ENCODE peak calls at places on chromosomes 4 and X, in five cellular contexts. One of them, this sample, is unnamed. For H3K4me1, the result is how much of the 10 kb centered on the place peaks cover.

GRCh38 chrX:2425281-2426071 is 75.3 kb downstream of the DHRSX start:
- DNase-seq in cardiac muscle cell: no peak
- DNase-seq in Peyer's patch: no peak
- DNase-seq in PC-3: no peak
- DNase-seq in OCI-LY7: peak
- DNase-seq in this sample: no peak

GRCh38 chrX:130704053-130705038 is 198.7 kb downstream of the ENOX2 start:
- DNase-seq in PC-3: peak
- DNase-seq in OCI-LY7: no peak
- DNase-seq in cardiac muscle cell: no peak
- DNase-seq in Peyer's patch: no peak
- DNase-seq in this sample: no peak

GRCh38 chr4:174119818-174120217 is 163.6 kb downstream of the FBXO8 start:
- DNase-seq in Peyer's patch: no peak
- DNase-seq in cardiac muscle cell: peak
- DNase-seq in PC-3: no peak
- DNase-seq in OCI-LY7: no peak
- DNase-seq in this sample: no peak

GRCh38 chr4:153153339-153153851 is 50.8 kb upstream of the TRIM2 start:
- DNase-seq in cardiac muscle cell: peak
- DNase-seq in OCI-LY7: peak
- DNase-seq in PC-3: peak
- DNase-seq in Peyer's patch: peak
- DNase-seq in this sample: peak

GRCh38 chr4:127143460-127144190 is 489.1 kb upstream of the INTU start:
- DNase-seq in Peyer's patch: no peak
- DNase-seq in OCI-LY7: no peak
- DNase-seq in cardiac muscle cell: no peak
- DNase-seq in PC-3: peak
- DNase-seq in this sample: no peak

GRCh38 chr4:177064116-177064515 is 245.6 kb upstream of the NEIL3 start:
- DNase-seq in OCI-LY7: no peak
- DNase-seq in Peyer's patch: no peak
- DNase-seq in PC-3: no peak
- DNase-seq in cardiac muscle cell: no peak
- DNase-seq in this sample: no peak

GRCh38 chrX:45434231-45434630 is 233.6 kb upstream of the DIPK2B start:
- DNase-seq in Peyer's patch: no peak
- DNase-seq in OCI-LY7: no peak
- DNase-seq in cardiac muscle cell: no peak
- DNase-seq in PC-3: no peak
- DNase-seq in this sample: no peak

GRCh38 chrX:104342065-104342464 is 87.3 kb upstream of the ESX1 start:
- DNase-seq in OCI-LY7: no peak
- DNase-seq in Peyer's patch: no peak
- DNase-seq in PC-3: no peak
- DNase-seq in cardiac muscle cell: no peak
- DNase-seq in this sample: no peak

GRCh38 chrX:28922106-28922505 is 334.9 kb downstream of the IL1RAPL1 start:
- DNase-seq in OCI-LY7: no peak
- DNase-seq in Peyer's patch: no peak
- DNase-seq in cardiac muscle cell: no peak
- DNase-seq in PC-3: no peak
- DNase-seq in this sample: no peak

GRCh38 chr4:56804551-56804950 is 16.9 kb downstream of the SPINK2 start:
- DNase-seq in cardiac muscle cell: no peak
- DNase-seq in Peyer's patch: no peak
- DNase-seq in OCI-LY7: no peak
- DNase-seq in PC-3: no peak
- DNase-seq in this sample: no peak

GRCh38 chrX:40145001-40145631 is 47.4 kb upstream of the BCOR start:
- DNase-seq in Peyer's patch: no peak
- DNase-seq in PC-3: peak
- DNase-seq in OCI-LY7: no peak
- DNase-seq in cardiac muscle cell: no peak
- DNase-seq in this sample: no peak

GRCh38 chrX:39263946-39264483 is 462.8 kb downstream of the MID1IP1 start:
- DNase-seq in PC-3: no peak
- DNase-seq in cardiac muscle cell: no peak
- DNase-seq in Peyer's patch: no peak
- DNase-seq in OCI-LY7: no peak
- DNase-seq in this sample: no peak

GRCh38 chr4:54061067-54061466 is 3.3 kb downstream of the CHIC2 start:
- DNase-seq in Peyer's patch: no peak
- DNase-seq in PC-3: no peak
- DNase-seq in cardiac muscle cell: no peak
- DNase-seq in OCI-LY7: no peak
- DNase-seq in this sample: no peak

GRCh38 chr4:168585168-168586091 is 88.6 kb downstream of the PALLD start:
- DNase-seq in Peyer's patch: peak
- DNase-seq in PC-3: peak
- DNase-seq in OCI-LY7: peak
- DNase-seq in cardiac muscle cell: peak
- DNase-seq in this sample: peak

GRCh38 chrX:41779058-41779564 is 55.1 kb downstream of the GPR82 start:
- DNase-seq in OCI-LY7: no peak
- DNase-seq in Peyer's patch: no peak
- DNase-seq in cardiac muscle cell: peak
- DNase-seq in PC-3: peak
- DNase-seq in this sample: peak

GRCh38 chr4:165548702-165549101 is 169.9 kb downstream of the CPE start:
- DNase-seq in cardiac muscle cell: no peak
- DNase-seq in OCI-LY7: no peak
- DNase-seq in PC-3: no peak
- DNase-seq in Peyer's patch: no peak
- DNase-seq in this sample: no peak

GRCh38 chr4:108355523-108356208 is 186.9 kb upstream of the LEF1 start:
- DNase-seq in Peyer's patch: no peak
- DNase-seq in cardiac muscle cell: no peak
- DNase-seq in OCI-LY7: no peak
- DNase-seq in PC-3: no peak
- DNase-seq in this sample: no peak

GRCh38 chr4:37236165-37236564 is 8.4 kb upstream of the NWD2 start:
- DNase-seq in cardiac muscle cell: no peak
- DNase-seq in PC-3: peak
- DNase-seq in Peyer's patch: no peak
- DNase-seq in OCI-LY7: no peak
- DNase-seq in this sample: no peak

GRCh38 chr4:155604718-155605601 is 61.7 kb upstream of the GUCY1A1 start:
- DNase-seq in Peyer's patch: peak
- DNase-seq in OCI-LY7: no peak
- DNase-seq in PC-3: peak
- DNase-seq in cardiac muscle cell: no peak
- DNase-seq in this sample: no peak

GRCh38 chrX:129726307-129727111 is 12.3 kb upstream of the XPNPEP2 start:
- DNase-seq in PC-3: peak
- DNase-seq in OCI-LY7: peak
- DNase-seq in Peyer's patch: peak
- DNase-seq in cardiac muscle cell: peak
- DNase-seq in this sample: peak

GRCh38 chr4:76060506-76060905 is 14.0 kb upstream of the ART3 start:
- DNase-seq in cardiac muscle cell: no peak
- DNase-seq in OCI-LY7: no peak
- DNase-seq in PC-3: no peak
- DNase-seq in Peyer's patch: no peak
- DNase-seq in this sample: no peak

GRCh38 chr4:51943221-51943620 is 76.9 kb downstream of the LRRC66 start:
- DNase-seq in PC-3: peak
- DNase-seq in Peyer's patch: no peak
- DNase-seq in OCI-LY7: no peak
- DNase-seq in cardiac muscle cell: no peak
- DNase-seq in this sample: no peak

GRCh38 chr4:114606240-114606639 is 7.6 kb downstream of the UGT8 start:
- DNase-seq in Peyer's patch: no peak
- DNase-seq in PC-3: peak
- DNase-seq in cardiac muscle cell: no peak
- DNase-seq in OCI-LY7: no peak
- DNase-seq in this sample: no peak

GRCh38 chrX:49230500-49231232 is 2.5 kb downstream of the CACNA1F start:
- DNase-seq in OCI-LY7: no peak
- DNase-seq in cardiac muscle cell: peak
- DNase-seq in Peyer's patch: peak
- DNase-seq in PC-3: no peak
- DNase-seq in this sample: peak
- H3K4me3 ChIP-seq in OCI-LY7: no peak
- H3K4me3 ChIP-seq in cardiac muscle cell: no peak
- H3K4me3 ChIP-seq in Peyer's patch: peak
- H3K4me3 ChIP-seq in PC-3: no peak
- H3K4me3 ChIP-seq in this sample: peak

GRCh38 chrX:145821898-145822567 is 4.4 kb downstream of the SLITRK2 start:
- DNase-seq in PC-3: no peak
- DNase-seq in OCI-LY7: no peak
- DNase-seq in Peyer's patch: no peak
- DNase-seq in cardiac muscle cell: no peak
- DNase-seq in this sample: no peak
- TF ChIP-seq CTCF in PC-3: no peak
- TF ChIP-seq CTCF in OCI-LY7: no peak
- TF ChIP-seq CTCF in Peyer's patch: no peak
- TF ChIP-seq CTCF in cardiac muscle cell: no peak
- TF ChIP-seq CTCF in this sample: no peak

DNA sequence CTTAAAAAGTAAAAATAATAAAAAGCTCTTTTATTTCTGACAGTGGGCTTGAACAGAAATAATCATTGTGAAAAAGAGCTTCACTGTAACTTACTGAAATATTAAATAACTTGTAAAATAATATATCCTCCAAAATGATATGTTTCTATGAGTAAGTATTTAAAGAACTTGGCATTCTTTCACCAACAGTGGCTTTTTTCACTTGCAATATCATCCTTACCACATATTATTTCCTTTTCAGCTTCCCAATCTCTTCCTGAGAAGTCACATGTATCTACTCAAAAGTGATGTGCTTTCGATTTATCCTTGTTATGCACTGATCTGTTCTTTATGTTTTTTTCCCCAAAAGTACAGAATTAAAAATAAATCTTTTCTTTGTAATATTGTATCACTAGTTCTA is 2.2 kb upstream of the PCDH18 start:
- DNase-seq in Peyer's patch: no peak
- DNase-seq in PC-3: no peak
- DNase-seq in OCI-LY7: no peak
- DNase-seq in cardiac muscle cell: no peak
- DNase-seq in this sample: no peak
- H3K4me1 ChIP-seq in Peyer's patch: under half
- H3K4me1 ChIP-seq in PC-3: under half
- H3K4me1 ChIP-seq in OCI-LY7: under half
- H3K4me1 ChIP-seq in cardiac muscle cell: under half
- H3K4me1 ChIP-seq in this sample: under half

GRCh38 chr4:80184053-80184790 is 13.1 kb upstream of the PRDM8 start:
- DNase-seq in Peyer's patch: peak
- DNase-seq in cardiac muscle cell: peak
- DNase-seq in PC-3: peak
- DNase-seq in OCI-LY7: peak
- DNase-seq in this sample: peak

GRCh38 chr4:80186666-80187065 is 10.6 kb upstream of the PRDM8 start:
- DNase-seq in cardiac muscle cell: no peak
- DNase-seq in Peyer's patch: no peak
- DNase-seq in OCI-LY7: no peak
- DNase-seq in PC-3: no peak
- DNase-seq in this sample: no peak

GRCh38 chr4:80184791-80185756 is 12.2 kb upstream of the PRDM8 start:
- DNase-seq in PC-3: peak
- DNase-seq in OCI-LY7: no peak
- DNase-seq in cardiac muscle cell: peak
- DNase-seq in Peyer's patch: peak
- DNase-seq in this sample: no peak

GRCh38 chr4:80187677-80188076 is 9.6 kb upstream of the PRDM8 start:
- DNase-seq in PC-3: no peak
- DNase-seq in Peyer's patch: no peak
- DNase-seq in cardiac muscle cell: no peak
- DNase-seq in OCI-LY7: no peak
- DNase-seq in this sample: no peak

GRCh38 chr4:80185787-80186548 is 11.3 kb upstream of the PRDM8 start:
- DNase-seq in OCI-LY7: no peak
- DNase-seq in cardiac muscle cell: peak
- DNase-seq in Peyer's patch: no peak
- DNase-seq in PC-3: no peak
- DNase-seq in this sample: no peak
- H3K4me3 ChIP-seq in OCI-LY7: no peak
- H3K4me3 ChIP-seq in cardiac muscle cell: peak
- H3K4me3 ChIP-seq in Peyer's patch: peak
- H3K4me3 ChIP-seq in PC-3: no peak
- H3K4me3 ChIP-seq in this sample: no peak

GRCh38 chr4:77430847-77431246 is 174.8 kb upstream of the CXCL13 start:
- DNase-seq in Peyer's patch: no peak
- DNase-seq in OCI-LY7: no peak
- DNase-seq in cardiac muscle cell: no peak
- DNase-seq in PC-3: no peak
- DNase-seq in this sample: no peak
- TF ChIP-seq CTCF in Peyer's patch: no peak
- TF ChIP-seq CTCF in OCI-LY7: peak
- TF ChIP-seq CTCF in cardiac muscle cell: no peak
- TF ChIP-seq CTCF in PC-3: peak
- TF ChIP-seq CTCF in this sample: no peak

GRCh38 chr4:7388627-7389026 is 46.1 kb downstream of the PSAPL1 start:
- DNase-seq in Peyer's patch: peak
- DNase-seq in PC-3: no peak
- DNase-seq in OCI-LY7: no peak
- DNase-seq in cardiac muscle cell: no peak
- DNase-seq in this sample: no peak
- H3K4me1 ChIP-seq in Peyer's patch: under half
- H3K4me1 ChIP-seq in PC-3: under half
- H3K4me1 ChIP-seq in OCI-LY7: under half
- H3K4me1 ChIP-seq in cardiac muscle cell: under half
- H3K4me1 ChIP-seq in this sample: under half

GRCh38 chr4:8228319-8229250 is 29.5 kb downstream of the SH3TC1 start:
- DNase-seq in Peyer's patch: peak
- DNase-seq in OCI-LY7: peak
- DNase-seq in cardiac muscle cell: no peak
- DNase-seq in PC-3: peak
- DNase-seq in this sample: no peak
- H3K4me3 ChIP-seq in Peyer's patch: no peak
- H3K4me3 ChIP-seq in OCI-LY7: peak
- H3K4me3 ChIP-seq in cardiac muscle cell: no peak
- H3K4me3 ChIP-seq in PC-3: no peak
- H3K4me3 ChIP-seq in this sample: no peak